ENCODE peak calls at places on chromosomes 13 and 19, in ten cellular contexts. T is CD8-positive, alpha-beta T cell; P is globus pallidus; K is RCC 7860; L is progenitor cell of endocrine pancreas; A is COLO829; N is memory B cell; B is ecto neural progenitor cell; Y is brain pericyte; R is occipital lobe. D is an unnamed sample.

GRCh38 chr19:52535831-52536800 is 8.6 kb downstream of the ZNF808 start:
- DNase-seq in T (peak), P (peak), K (peak), L (peak), A (no peak), N (peak), B (peak), Y (peak), R (peak), D (no peak)

GRCh38 chr13:73230714-73231113 is 171.9 kb downstream of the KLF5 start:
- DNase-seq in T (peak), P (no peak), K (no peak), L (no peak), A (no peak), N (no peak), B (no peak), Y (no peak), R (no peak), D (no peak)

GRCh38 chr19:5035105-5035761 is 66.3 kb downstream of the KDM4B start:
- DNase-seq in T (no peak), P (no peak), K (no peak), L (no peak), A (no peak), N (no peak), B (no peak), Y (no peak), R (no peak), D (no peak)

GRCh38 chr19:50258918-50259372 is 55.5 kb downstream of the MYH14 start:
- DNase-seq in T (no peak), P (no peak), K (no peak), L (no peak), A (peak), N (no peak), B (peak), Y (no peak), R (no peak), D (no peak)

GRCh38 chr13:44755872-44756271 is 179.7 kb upstream of the TSC22D1 start:
- DNase-seq in T (no peak), P (no peak), K (peak), L (no peak), A (peak), N (no peak), B (no peak), Y (no peak), R (no peak), D (no peak)

GRCh38 chr13:99311137-99311536 is 3.9 kb upstream of the GPR183 start:
- DNase-seq in T (no peak), P (no peak), K (no peak), L (no peak), A (no peak), N (no peak), B (no peak), Y (no peak), R (no peak), D (no peak)

GRCh38 chr19:53333466-53334449 is at the start of gene ZNF845:
- DNase-seq in T (peak), P (peak), K (peak), L (peak), A (peak), N (peak), B (peak), Y (peak), R (peak), D (peak)

GRCh38 chr19:13055213-13056051 is 47.2 kb downstream of the LYL1 start:
- DNase-seq in T (no peak), P (no peak), K (peak), L (no peak), A (no peak), N (no peak), B (peak), Y (peak), R (no peak), D (peak)

GRCh38 chr19:4114181-4114580 is 9.7 kb downstream of the MAP2K2 start:
- DNase-seq in T (no peak), P (no peak), K (no peak), L (no peak), A (no peak), N (no peak), B (no peak), Y (no peak), R (no peak), D (no peak)

D was measured in GOT3.